ENCODE peak calls at places on chromosomes 16 and 17, in nine cellular contexts. P is OCI-LY7, G is HCT116, D is neural progenitor cell, H is GM23338, T is GM23248, F is MM.1S, N is PC-3, K is SK-N-SH. S is an unnamed sample. For H3K4me1, the result is how much of the 10 kb centered on the place peaks cover.

GRCh38 chr17:40540448-40540847 is 24.8 kb downstream of the CCR7 start:
- DNase-seq in N (no peak), D (no peak), K (no peak), T (no peak), P (no peak), H (no peak), G (no peak), F (no peak), S (no peak)

GRCh38 chr17:9371019-9371418 is 204.6 kb downstream of the STX8 start:
- DNase-seq in G (peak), N (peak), H (no peak), F (no peak), T (peak), P (no peak), D (no peak), K (no peak), S (no peak)

GRCh38 chr16:67419931-67420330 is 3.7 kb upstream of the ZDHHC1 start:
- DNase-seq in F (no peak), D (no peak), K (no peak), N (no peak), T (no peak), H (peak), G (no peak), P (no peak), S (no peak)

GRCh38 chr16:15643453-15644305 is 725 bp upstream of the MARF1 start:
- DNase-seq in F (peak), K (peak), H (peak), G (peak), N (peak), D (no peak), T (peak), P (peak), S (peak)

GRCh38 chr16:88527186-88527936 is 42.8 kb upstream of the ZC3H18 start:
- DNase-seq in D (peak), T (peak), K (peak), H (peak), G (peak), F (no peak), N (peak), P (peak), S (peak)

GRCh38 chr17:77331161-77331864 is 190.5 kb downstream of the SEC14L1 start:
- DNase-seq in D (peak), T (peak), G (peak), F (peak), P (peak), K (peak), N (peak), H (peak), S (peak)

GRCh38 chr16:86901483-86901882 is 323.1 kb downstream of the FOXL1 start:
- DNase-seq in T (peak), F (no peak), H (no peak), K (no peak), D (no peak), P (no peak), N (peak), G (no peak), S (peak)

GRCh38 chr16:57356547-57356946 is 2.0 kb upstream of the CCL22 start:
- DNase-seq in P (no peak), G (no peak), F (no peak), T (no peak), K (no peak), D (no peak), N (no peak), H (no peak), S (no peak)

GRCh38 chr16:12120331-12120981 is 143.9 kb downstream of the SNX29 start:
- DNase-seq in G (no peak), D (no peak), N (no peak), K (no peak), T (no peak), P (no peak), H (no peak), F (no peak), S (peak)

GRCh38 chr16:23464196-23464595 is 11.2 kb upstream of the COG7 start:
- DNase-seq in P (no peak), D (no peak), G (no peak), F (no peak), H (no peak), T (no peak), N (no peak), K (no peak), S (no peak)

GRCh38 chr17:52647411-52647810 is 488.9 kb upstream of the CA10 start:
- DNase-seq in F (no peak), D (no peak), N (no peak), K (no peak), H (no peak), G (no peak), T (no peak), P (no peak), S (no peak)

GRCh38 chr16:65119905-65120341 is 1.9 kb downstream of the CDH11 start:
- DNase-seq in G (no peak), F (no peak), D (peak), P (no peak), K (no peak), H (peak), T (peak), N (peak), S (peak)

GRCh38 chr17:28117304-28117703 is 74.8 kb downstream of the NLK start:
- DNase-seq in T (no peak), H (no peak), N (no peak), G (no peak), K (no peak), P (no peak), D (no peak), F (peak), S (no peak)

GRCh38 chr17:28118362-28118761 is 75.9 kb downstream of the NLK start:
- DNase-seq in P (no peak), H (no peak), T (no peak), G (no peak), K (no peak), F (peak), D (no peak), N (no peak), S (no peak)

GRCh38 chr17:28120766-28121165 is 78.3 kb downstream of the NLK start:
- DNase-seq in D (no peak), P (no peak), T (no peak), K (no peak), N (no peak), H (no peak), F (no peak), G (no peak), S (no peak)

GRCh38 chr17:28119560-28119959 is 77.1 kb downstream of the NLK start:
- DNase-seq in G (no peak), D (no peak), N (no peak), K (no peak), H (no peak), F (no peak), T (no peak), P (no peak), S (no peak)

DNA sequence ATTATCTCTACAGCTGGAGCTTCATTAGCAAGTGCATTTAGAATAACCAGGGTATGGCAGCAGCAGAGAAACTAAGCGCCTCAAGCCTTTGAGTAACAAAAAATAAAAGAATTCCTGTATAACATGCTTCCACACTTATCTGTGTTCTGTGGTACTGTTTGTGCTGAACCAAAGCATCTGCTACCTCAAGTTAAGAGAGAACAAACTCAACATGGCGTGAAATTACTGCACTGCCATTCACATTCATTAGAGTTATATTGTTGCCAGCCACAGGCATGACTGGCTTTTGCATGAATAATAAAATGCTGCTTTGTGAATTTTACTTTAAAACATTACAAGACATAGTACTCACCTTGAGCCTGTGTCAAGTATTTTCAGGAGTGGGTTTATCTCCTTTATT is 76.6 kb downstream of the NLK start:
- DNase-seq in H (no peak), F (no peak), N (no peak), G (no peak), T (no peak), K (no peak), D (no peak), P (no peak), S (no peak)
- H3K4me2 ChIP-seq in H (no peak), F (peak), N (no peak), G (no peak), T (no peak), K (no peak), D (no peak), P (no peak), S (peak)

GRCh38 chr17:6997171-6997570 is 1.3 kb downstream of the ALOX12 start:
- DNase-seq in G (no peak), H (no peak), P (no peak), D (no peak), T (no peak), N (no peak), K (no peak), F (no peak), S (no peak)

GRCh38 chr17:6995500-6996255 is at the start of gene ALOX12:
- DNase-seq in G (no peak), K (no peak), N (no peak), H (peak), T (peak), D (peak), F (no peak), P (no peak), S (no peak)

GRCh38 chr17:6994666-6995246 is 1.1 kb upstream of the ALOX12 start:
- DNase-seq in K (no peak), G (no peak), D (no peak), F (no peak), P (no peak), N (no peak), H (no peak), T (peak), S (no peak)

GRCh38 chr17:6994118-6994598 is 1.7 kb upstream of the ALOX12 start:
- DNase-seq in D (no peak), K (no peak), N (no peak), P (no peak), G (no peak), F (no peak), T (no peak), H (no peak), S (no peak)

GRCh38 chr17:6996256-6997111 is 635 bp downstream of the ALOX12 start:
- DNase-seq in F (no peak), D (no peak), T (no peak), P (no peak), H (peak), K (no peak), N (no peak), G (no peak), S (no peak)
- TF ChIP-seq EZH2phosphoT487 in F (no peak), D (no peak), T (no peak), P (no peak), H (no peak), K (no peak), N (no peak), G (no peak), S (no peak)

GRCh38 chr17:48570325-48571023 is 7.7 kb downstream of the HOXB4 start:
- DNase-seq in H (no peak), D (no peak), N (no peak), G (no peak), T (peak), F (no peak), K (no peak), P (no peak), S (no peak)
- H3K4me1 ChIP-seq in H (half or more), D (under half), N (under half), G (under half), T (under half), F (under half), K (under half), P (under half), S (under half)

GRCh38 chr17:82414548-82415281 is 3.4 kb upstream of the HEXD start:
- DNase-seq in N (peak), P (peak), F (peak), H (peak), T (peak), D (peak), K (peak), G (peak), S (peak)
- H3K4me2 ChIP-seq in N (no peak), P (no peak), F (peak), H (peak), T (peak), D (no peak), K (no peak), G (peak), S (peak)

GRCh38 chr17:57630736-57631135 is 114.4 kb downstream of the CCDC182 start:
- DNase-seq in T (no peak), P (no peak), D (no peak), G (no peak), N (no peak), K (no peak), H (no peak), F (no peak), S (no peak)

GRCh38 chr17:57628421-57628820 is 116.7 kb downstream of the CCDC182 start:
- DNase-seq in H (no peak), K (no peak), T (no peak), F (no peak), P (no peak), N (no peak), G (no peak), D (no peak), S (no peak)

GRCh38 chr17:57629470-57629869 is 115.6 kb downstream of the CCDC182 start:
- DNase-seq in F (peak), H (no peak), K (no peak), T (peak), D (no peak), N (no peak), G (no peak), P (peak), S (no peak)

GRCh38 chr17:57627591-57627990 is 117.5 kb downstream of the CCDC182 start:
- DNase-seq in K (no peak), H (no peak), G (no peak), T (no peak), N (no peak), D (no peak), P (no peak), F (no peak), S (no peak)

DNA sequence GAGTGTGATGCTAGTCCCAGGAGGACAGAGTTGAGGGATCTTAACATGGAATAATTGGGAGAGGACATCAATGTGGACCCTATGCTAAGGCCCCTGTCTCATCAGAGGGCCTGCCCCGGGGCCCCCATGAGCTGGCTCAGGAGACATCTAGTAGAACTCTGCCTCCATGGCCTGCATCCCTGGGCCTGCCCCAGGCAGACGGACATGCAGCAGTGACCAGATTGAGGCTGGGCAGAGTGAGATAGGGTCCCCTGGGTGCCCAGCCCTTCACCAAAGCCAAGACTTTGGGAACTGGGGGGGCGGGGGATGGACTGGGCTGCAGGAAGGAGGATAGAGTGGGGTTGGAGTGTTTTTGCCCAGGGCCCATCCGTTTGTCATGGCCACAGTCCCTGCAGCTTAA is 115.2 kb downstream of the CCDC182 start:
- DNase-seq in T (no peak), F (no peak), G (no peak), D (no peak), H (no peak), P (no peak), N (no peak), K (no peak), S (no peak)
- TF ChIP-seq EZH2phosphoT487 in T (no peak), F (no peak), G (no peak), D (no peak), H (no peak), P (no peak), N (no peak), K (no peak), S (no peak)

DNA sequence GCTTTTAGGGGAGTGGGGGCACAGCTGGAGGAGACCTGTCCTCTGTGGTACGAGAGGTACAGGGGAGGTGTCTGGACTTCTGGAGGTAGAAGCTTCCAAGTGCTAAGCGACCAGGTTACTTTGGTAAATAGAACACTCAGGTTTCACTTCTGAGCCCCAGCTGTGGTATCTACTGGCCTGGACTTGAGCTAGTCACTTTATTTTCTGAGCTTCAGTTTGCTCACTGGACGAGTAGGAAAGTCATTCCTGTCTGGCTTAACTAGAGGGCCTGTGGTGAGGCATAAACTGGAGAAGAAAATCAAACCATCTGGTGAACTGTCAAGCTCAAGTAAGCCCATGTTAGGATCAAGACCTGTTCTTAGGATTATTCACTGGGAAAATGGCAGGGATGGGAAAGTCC is at the start of gene HEATR9:
- DNase-seq in K (no peak), D (no peak), N (no peak), G (no peak), P (no peak), F (no peak), T (no peak), H (no peak), S (no peak)
- H3K4me1 ChIP-seq in K (under half), D (under half), N (under half), G (under half), P (under half), F (under half), T (under half), H (under half), S (under half)

GRCh38 chr17:4305224-4305623 is 41.4 kb upstream of the ANKFY1 start:
- DNase-seq in G (no peak), K (no peak), N (no peak), D (no peak), T (no peak), F (no peak), H (no peak), P (no peak), S (no peak)

GRCh38 chr17:4304417-4305027 is 40.7 kb upstream of the ANKFY1 start:
- DNase-seq in N (peak), T (peak), P (peak), F (peak), K (peak), D (peak), H (peak), G (peak), S (peak)

GRCh38 chr17:4310349-4311060 is 46.7 kb upstream of the ANKFY1 start:
- DNase-seq in D (no peak), F (no peak), T (peak), K (no peak), H (peak), G (no peak), N (no peak), P (no peak), S (peak)

DNA sequence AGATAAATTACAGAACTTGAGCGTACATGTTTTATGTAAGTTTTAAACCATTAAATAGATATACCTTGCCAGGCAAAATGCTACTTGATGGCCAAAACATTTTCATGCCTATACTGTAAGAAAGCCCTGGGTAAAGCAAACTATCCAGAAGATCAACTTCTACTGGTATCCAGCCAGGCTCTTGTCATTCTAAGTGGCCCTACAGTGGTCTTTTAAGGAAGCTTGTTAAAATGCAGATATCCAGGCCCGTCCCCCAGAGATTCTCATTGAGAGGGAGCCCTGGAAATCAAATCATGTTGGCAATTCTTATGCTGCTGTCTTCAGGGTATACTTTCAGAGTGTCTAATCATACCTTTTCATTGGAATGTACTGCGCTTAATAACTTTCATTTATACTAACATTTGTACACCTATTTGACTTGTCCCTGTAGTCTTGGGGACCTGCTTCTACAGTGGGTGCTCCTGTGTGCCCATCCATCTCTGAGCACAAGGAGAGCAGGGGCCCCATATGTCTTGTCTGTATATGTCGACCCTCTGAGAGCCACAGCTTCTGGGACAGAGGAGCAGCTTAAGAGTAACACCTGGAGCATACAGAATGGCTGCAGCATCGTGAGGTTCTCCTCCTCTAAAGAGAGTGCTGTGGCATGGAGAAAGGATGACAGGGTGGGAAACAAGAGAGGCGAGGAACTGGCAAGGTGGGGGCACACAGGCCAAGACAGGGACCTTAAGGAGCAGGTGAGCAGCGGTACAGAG is 43.6 kb upstream of the ANKFY1 start:
- DNase-seq in H (peak), T (no peak), F (no peak), G (no peak), P (no peak), D (no peak), K (no peak), N (no peak), S (no peak)
- H3K4me2 ChIP-seq in H (peak), T (no peak), F (no peak), G (no peak), P (no peak), D (no peak), K (no peak), N (no peak), S (no peak)

GRCh38 chr16:1288813-1289479 is 20.5 kb upstream of the UBE2I start:
- DNase-seq in D (peak), K (no peak), T (no peak), N (no peak), F (no peak), G (no peak), H (peak), P (peak), S (peak)

GRCh38 chr16:1290032-1290431 is 19.4 kb upstream of the UBE2I start:
- DNase-seq in D (peak), K (no peak), F (no peak), T (peak), H (peak), P (no peak), G (no peak), N (no peak), S (no peak)

GRCh38 chr16:1289480-1289872 is 20.0 kb upstream of the UBE2I start:
- DNase-seq in N (no peak), D (peak), T (no peak), P (no peak), G (no peak), H (no peak), F (no peak), K (no peak), S (no peak)

GRCh38 chr16:1286492-1287094 is 22.8 kb upstream of the UBE2I start:
- DNase-seq in P (no peak), T (no peak), D (no peak), G (no peak), F (no peak), H (no peak), N (no peak), K (no peak), S (no peak)

GRCh38 chr16:1287982-1288670 is 21.3 kb upstream of the UBE2I start:
- DNase-seq in F (no peak), P (no peak), H (no peak), K (no peak), T (peak), D (no peak), N (peak), G (no peak), S (no peak)
- TF ChIP-seq EZH2phosphoT487 in F (no peak), P (no peak), H (no peak), K (no peak), T (no peak), D (no peak), N (no peak), G (no peak), S (no peak)

DNA sequence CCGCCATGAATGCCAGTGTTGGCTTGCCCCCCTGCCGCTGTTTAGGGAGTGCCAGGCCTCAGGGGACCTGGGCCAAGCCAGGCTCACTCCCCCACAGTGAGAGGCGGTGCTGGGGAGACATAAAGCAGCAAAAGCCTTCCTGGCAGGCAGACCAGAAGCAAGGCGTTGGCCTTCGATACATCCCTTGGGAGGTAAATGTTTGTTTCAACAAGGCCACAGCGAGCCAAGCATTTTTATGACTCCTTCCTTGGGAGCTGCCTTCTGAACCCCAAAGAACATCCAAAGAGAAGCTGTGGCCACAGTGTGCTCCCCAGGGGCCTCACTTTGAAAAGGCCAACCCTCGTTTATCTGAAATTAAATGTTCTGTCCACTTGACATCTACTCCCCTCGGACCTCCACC is 119.7 kb upstream of the CIBAR2 start:
- DNase-seq in F (no peak), T (peak), P (no peak), H (no peak), K (no peak), D (no peak), G (no peak), N (no peak), S (no peak)
- H3K4me1 ChIP-seq in F (under half), T (half or more), P (under half), H (under half), K (under half), D (under half), G (under half), N (under half), S (under half)